ENCODE peak calls at places on chromosomes 4 and X, in five cellular contexts. M is esophagus squamous epithelium, B is stomach, K is tibial nerve, L is uterus. O is an unnamed sample.
A peak's percentile ranks its signal among the peaks of the same experiment; 100 is the strongest.

GRCh38 chr4:76301068-76301774 is 5.3 kb upstream of the STBD1 start:
- DNase-seq in M (no peak), B (no peak), K (no peak), L (no peak), O (peak; percentile 55)

GRCh38 chrX:154013614-154014360 is 5.9 kb downstream of the IRAK1 start:
- DNase-seq in L (no peak), M (no peak), B (peak; percentile 41), K (no peak), O (peak; percentile 66)

GRCh38 chrX:75155454-75155829 is 641 bp downstream of the ABCB7 start:
- DNase-seq in M (no peak), K (no peak), B (no peak), L (no peak), O (no peak)

GRCh38 chrX:10630320-10630719 is 9.9 kb upstream of the MID1 start:
- DNase-seq in L (no peak), B (no peak), M (no peak), K (no peak), O (no peak)

GRCh38 chr4:22071749-22072148 is 123.2 kb upstream of the KCNIP4 start:
- DNase-seq in B (no peak), L (no peak), M (no peak), K (no peak), O (no peak)

GRCh38 chr4:40264995-40265909 is 68.4 kb downstream of the RHOH start:
- DNase-seq in K (no peak), L (peak; percentile 20), B (peak; percentile 37), M (no peak), O (no peak)

GRCh38 chr4:145083891-145084640 is 13.9 kb downstream of the ANAPC10 start:
- DNase-seq in B (no peak), M (no peak), L (no peak), K (no peak), O (no peak)

GRCh38 chr4:61493470-61493869 is 293.3 kb downstream of the ADGRL3 start:
- DNase-seq in K (no peak), M (no peak), B (no peak), L (no peak), O (no peak)

GRCh38 chrX:102067966-102068723 is 57.3 kb upstream of the TCEAL2 start:
- DNase-seq in M (no peak), L (no peak), K (peak; percentile 36), B (no peak), O (no peak)

GRCh38 chr4:110164251-110164650 is 34.2 kb downstream of the ELOVL6 start:
- DNase-seq in L (no peak), M (no peak), K (no peak), B (no peak), O (no peak)

GRCh38 chrX:103607385-103608304 is at the start of gene TCEAL3:
- DNase-seq in K (peak; percentile 31), B (peak; percentile 57), L (peak; percentile 76), M (peak; percentile 4), O (no peak)

GRCh38 chr4:60962286-60962685 is 237.8 kb upstream of the ADGRL3 start:
- DNase-seq in L (no peak), B (no peak), M (no peak), K (no peak), O (no peak)

GRCh38 chrX:100946521-100946920 is 17.8 kb upstream of the XKRX start:
- DNase-seq in B (no peak), K (no peak), L (no peak), M (no peak), O (no peak)

GRCh38 chr4:100880012-100880411 is 362.2 kb upstream of the EMCN start:
- DNase-seq in M (no peak), K (no peak), B (no peak), L (no peak), O (no peak)

GRCh38 chr4:83112239-83112638 is 2.3 kb downstream of the PLAC8 start:
- DNase-seq in M (no peak), K (no peak), B (no peak), L (no peak), O (no peak)

DNA sequence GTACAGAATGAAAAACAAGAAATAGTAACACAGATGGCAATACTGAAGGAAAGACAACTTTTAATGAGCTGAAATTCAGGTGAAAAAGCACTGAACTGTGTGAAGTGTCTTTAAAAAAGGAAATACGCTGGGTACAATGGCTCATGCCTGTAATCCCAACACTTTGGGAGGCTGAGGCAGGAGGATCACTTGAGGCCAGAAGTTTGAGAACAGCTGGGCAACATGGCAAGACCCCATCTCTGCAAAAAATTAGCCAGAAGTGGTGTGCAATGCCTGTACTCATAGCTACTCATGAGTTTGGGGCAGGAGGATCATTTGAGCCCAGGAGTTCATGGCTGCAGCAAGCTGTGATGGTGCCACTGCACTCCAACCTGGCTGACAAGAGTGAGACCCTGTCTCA is 59.8 kb upstream of the COX18 start:
- DNase-seq in M (no peak), K (no peak), L (no peak), B (no peak), O (no peak)
- TF ChIP-seq POLR2A in M (no peak), K (no peak), L (no peak), B (no peak), O (no peak)

GRCh38 chrX:41084360-41085104 is 713 bp upstream of the USP9X start:
- DNase-seq in L (peak; percentile 99), M (peak; percentile 98), B (peak; percentile 99), K (peak; percentile 98), O (peak; percentile 54)
- TF ChIP-seq POLR2A in L (peak; percentile 42), M (peak; percentile 19), B (peak; percentile 48), K (no peak), O (peak; percentile 80)

DNA sequence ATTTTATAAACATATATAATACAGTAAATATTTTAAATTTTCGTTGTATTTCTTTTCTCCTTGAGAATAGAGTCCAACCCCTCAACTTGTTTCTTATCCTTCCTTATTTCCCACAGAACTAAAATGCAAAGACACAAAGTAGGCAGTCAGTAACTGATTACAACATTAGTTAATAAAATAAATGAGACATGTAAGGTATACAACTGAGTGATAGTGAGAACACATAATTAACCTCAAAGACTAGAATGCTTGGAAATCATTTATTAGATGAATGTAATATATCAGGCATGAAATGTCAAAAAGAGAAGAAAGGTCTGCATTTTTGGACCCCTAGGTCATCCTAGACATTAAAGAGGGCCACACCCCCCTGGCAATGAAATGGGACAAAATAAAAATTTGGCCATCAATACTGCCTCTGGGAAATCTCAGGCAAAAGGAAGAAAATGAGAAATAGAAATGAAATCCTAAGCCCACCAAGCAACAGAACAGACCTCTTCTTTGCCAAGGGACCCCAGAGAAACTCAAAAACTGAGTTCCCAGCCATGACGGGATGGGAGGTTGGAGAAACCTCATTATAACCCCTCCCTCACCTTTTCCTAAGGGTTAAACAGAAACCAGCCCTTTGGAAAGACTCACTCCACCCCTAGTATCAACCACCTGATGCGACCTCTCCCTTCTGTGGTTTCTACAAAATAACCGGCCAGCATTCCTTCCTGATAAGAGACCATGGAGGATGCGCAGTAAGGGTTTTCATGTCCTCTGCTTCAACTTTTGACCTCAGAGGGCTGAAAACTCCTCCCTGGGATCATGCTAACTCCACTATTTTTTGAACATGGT is 90.1 kb upstream of the EXOC1L start:
- DNase-seq in B (no peak), M (no peak), L (no peak), K (no peak), O (no peak)
- TF ChIP-seq POLR2A in B (no peak), M (no peak), L (no peak), K (no peak), O (no peak)

GRCh38 chr4:183098080-183098722 is 856 bp upstream of the WWC2 start:
- DNase-seq in M (no peak), L (peak; percentile 39), B (peak; percentile 56), K (peak; percentile 19), O (peak; percentile 11)
- TF ChIP-seq POLR2A in M (no peak), L (no peak), B (no peak), K (no peak), O (no peak)

GRCh38 chrX:107773906-107774435 is 1.6 kb downstream of the TSC22D3 start:
- DNase-seq in K (no peak), B (no peak), L (no peak), M (no peak), O (no peak)
- TF ChIP-seq POLR2A in K (no peak), B (no peak), L (no peak), M (no peak), O (no peak)

GRCh38 chr4:175411251-175411650 is 400.8 kb downstream of the GPM6A start:
- DNase-seq in B (no peak), L (no peak), K (no peak), M (no peak), O (no peak)

GRCh38 chr4:175405961-175406360 is 406.1 kb downstream of the GPM6A start:
- DNase-seq in K (no peak), L (no peak), M (no peak), B (no peak), O (no peak)
- TF ChIP-seq POLR2A in K (no peak), L (no peak), M (no peak), B (no peak), O (no peak)

DNA sequence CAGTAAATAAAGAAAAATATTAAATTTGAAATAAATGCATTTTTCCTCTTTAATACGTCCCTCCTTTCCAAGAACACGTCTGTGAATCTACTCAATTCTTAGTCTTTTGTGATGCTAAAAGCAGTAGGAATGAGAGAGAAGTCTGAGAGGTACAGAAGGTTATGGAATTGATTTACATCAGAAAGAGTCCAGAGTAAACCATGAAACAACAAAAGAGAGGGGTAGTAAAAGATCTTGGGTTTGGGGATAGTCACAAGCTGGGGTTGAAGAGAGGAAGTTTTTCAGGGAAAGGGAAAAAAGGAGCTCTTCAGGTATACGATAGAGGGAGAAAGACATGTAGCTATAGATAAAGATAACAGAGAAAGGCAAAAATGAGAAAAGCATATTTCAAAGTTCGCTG is 215.4 kb downstream of the RAB28 start:
- DNase-seq in L (no peak), K (no peak), M (no peak), B (no peak), O (no peak)
- TF ChIP-seq POLR2A in L (no peak), K (no peak), M (no peak), B (no peak), O (no peak)

DNA sequence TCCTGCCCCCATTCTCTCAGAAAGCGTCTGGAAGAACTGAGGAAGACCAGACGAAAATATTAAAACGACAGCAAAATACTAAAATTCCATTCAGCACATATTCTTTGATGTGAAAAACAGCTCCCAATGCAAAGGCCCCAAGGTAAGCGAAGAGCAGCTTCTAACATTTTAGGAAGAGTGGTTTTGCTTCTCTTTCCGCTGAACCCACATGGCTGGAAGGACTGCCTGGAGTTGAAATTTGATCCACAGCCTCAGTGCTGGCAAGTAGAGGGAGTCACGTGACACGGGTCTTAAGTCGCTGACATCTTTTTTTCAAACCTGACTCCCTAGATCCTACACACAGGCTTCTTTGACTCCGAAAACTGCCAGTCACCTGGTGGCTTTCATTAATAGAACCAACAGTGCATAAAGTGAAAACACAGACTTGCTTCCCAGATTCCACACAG is at the start of gene FAM13A:
- DNase-seq in K (peak; percentile 92), M (peak; percentile 3), B (peak; percentile 85), L (peak; percentile 92), O (no peak)
- TF ChIP-seq POLR2A in K (no peak), M (no peak), B (no peak), L (peak; percentile 25), O (no peak)